ENCODE peak calls at places on chromosomes 13 and 19, in four cellular contexts. One of them, this sample, is unnamed.

GRCh38 chr19:38741670-38742069 is 2.6 kb downstream of the CAPN12 start:
- DNase-seq in T-helper 22 cell: no peak
- DNase-seq in stimulated activated CD4-positive, alpha-beta T cell treated with anti-CD3 and anti-CD28 coated beads, Interleukin-4, amount 100 ng/mL, for 4 hours: no peak
- DNase-seq in progenitor cell of endocrine pancreas: no peak
- DNase-seq in this sample: no peak

GRCh38 chr19:32372726-32373613 is 27.6 kb downstream of the ZNF507 start:
- DNase-seq in T-helper 22 cell: no peak
- DNase-seq in stimulated activated CD4-positive, alpha-beta T cell treated with anti-CD3 and anti-CD28 coated beads, Interleukin-4, amount 100 ng/mL, for 4 hours: no peak
- DNase-seq in progenitor cell of endocrine pancreas: no peak
- DNase-seq in this sample: no peak

GRCh38 chr13:66154981-66155380 is 1075.2 kb downstream of the PCDH9 start:
- DNase-seq in T-helper 22 cell: no peak
- DNase-seq in stimulated activated CD4-positive, alpha-beta T cell treated with anti-CD3 and anti-CD28 coated beads, Interleukin-4, amount 100 ng/mL, for 4 hours: no peak
- DNase-seq in progenitor cell of endocrine pancreas: no peak
- DNase-seq in this sample: no peak

GRCh38 chr19:32041681-32042292 is 303.6 kb upstream of the ZNF507 start:
- DNase-seq in T-helper 22 cell: no peak
- DNase-seq in stimulated activated CD4-positive, alpha-beta T cell treated with anti-CD3 and anti-CD28 coated beads, Interleukin-4, amount 100 ng/mL, for 4 hours: no peak
- DNase-seq in progenitor cell of endocrine pancreas: peak
- DNase-seq in this sample: no peak

GRCh38 chr13:69331245-69331644 is 776.4 kb upstream of the ATXN8OS start:
- DNase-seq in T-helper 22 cell: no peak
- DNase-seq in stimulated activated CD4-positive, alpha-beta T cell treated with anti-CD3 and anti-CD28 coated beads, Interleukin-4, amount 100 ng/mL, for 4 hours: no peak
- DNase-seq in progenitor cell of endocrine pancreas: no peak
- DNase-seq in this sample: no peak

GRCh38 chr13:40236566-40237168 is 429.8 kb downstream of the FOXO1 start:
- DNase-seq in T-helper 22 cell: no peak
- DNase-seq in stimulated activated CD4-positive, alpha-beta T cell treated with anti-CD3 and anti-CD28 coated beads, Interleukin-4, amount 100 ng/mL, for 4 hours: no peak
- DNase-seq in progenitor cell of endocrine pancreas: no peak
- DNase-seq in this sample: no peak

GRCh38 chr13:33871207-33872004 is 53.5 kb downstream of the RFC3 start:
- DNase-seq in T-helper 22 cell: no peak
- DNase-seq in stimulated activated CD4-positive, alpha-beta T cell treated with anti-CD3 and anti-CD28 coated beads, Interleukin-4, amount 100 ng/mL, for 4 hours: no peak
- DNase-seq in progenitor cell of endocrine pancreas: no peak
- DNase-seq in this sample: no peak

GRCh38 chr19:52651956-52652355 is 13.8 kb upstream of the ZNF83 start:
- DNase-seq in T-helper 22 cell: no peak
- DNase-seq in stimulated activated CD4-positive, alpha-beta T cell treated with anti-CD3 and anti-CD28 coated beads, Interleukin-4, amount 100 ng/mL, for 4 hours: no peak
- DNase-seq in progenitor cell of endocrine pancreas: no peak
- DNase-seq in this sample: no peak

GRCh38 chr13:42893346-42893745 is 98.7 kb downstream of the EPSTI1 start:
- DNase-seq in T-helper 22 cell: no peak
- DNase-seq in stimulated activated CD4-positive, alpha-beta T cell treated with anti-CD3 and anti-CD28 coated beads, Interleukin-4, amount 100 ng/mL, for 4 hours: no peak
- DNase-seq in progenitor cell of endocrine pancreas: no peak
- DNase-seq in this sample: no peak